ENCODE peak calls at places on chromosomes 3 and 15, in nine cellular contexts. N is stimulated activated CD4-positive, alpha-beta T cell treated with anti-CD3 and anti-CD28 coated beads, TNF-alpha, amount 100 ng/mL, for 24 hours; U is kidney; E is heart right ventricle; A is NCI-H1694; T is GM03348; R is CMK; X is NCI-H1105; O is activated CD8-positive, alpha-beta memory T cell treated with anti-CD3 and anti-CD28 coated beads for 1 hour. S is an unnamed sample.

GRCh38 chr3:183178833-183179549 is 16.5 kb upstream of the LAMP3 start:
- DNase-seq in A (no peak), R (no peak), U (no peak), N (peak), E (peak), X (no peak), O (peak), T (peak), S (peak)

GRCh38 chr15:52727825-52728224 is 48.6 kb upstream of the ATOSA start:
- DNase-seq in T (no peak), X (no peak), N (no peak), E (no peak), U (no peak), O (no peak), A (no peak), R (no peak), S (no peak)

GRCh38 chr15:45630958-45631691 is 3.7 kb upstream of the SQOR start:
- DNase-seq in U (no peak), N (no peak), A (no peak), E (no peak), T (peak), R (no peak), O (no peak), X (no peak), S (peak)

GRCh38 chr3:71153753-71154152 is 429.8 kb downstream of the FOXP1 start:
- DNase-seq in X (no peak), E (no peak), N (no peak), T (no peak), O (no peak), A (no peak), R (no peak), U (no peak), S (peak)

GRCh38 chr3:137116619-137117018 is 158.8 kb downstream of the IL20RB start:
- DNase-seq in A (no peak), X (no peak), O (no peak), U (no peak), T (no peak), N (no peak), R (no peak), E (no peak), S (no peak)

GRCh38 chr15:63160638-63161037 is 3.4 kb upstream of the RPS27L start:
- DNase-seq in O (no peak), E (no peak), A (no peak), N (no peak), X (no peak), R (no peak), T (no peak), U (no peak), S (no peak)

GRCh38 chr3:165519687-165520086 is 317.5 kb downstream of the BCHE start:
- DNase-seq in A (no peak), N (no peak), X (no peak), R (no peak), T (no peak), O (no peak), E (no peak), U (no peak), S (no peak)

GRCh38 chr15:41498657-41499056 is 5.0 kb downstream of the ITPKA start:
- DNase-seq in O (no peak), T (no peak), E (no peak), A (no peak), U (no peak), X (no peak), N (no peak), R (no peak), S (no peak)

GRCh38 chr3:149278911-149279310 is 54.5 kb downstream of the TM4SF18 start:
- DNase-seq in O (no peak), A (no peak), T (no peak), N (no peak), R (no peak), E (no peak), U (no peak), X (no peak), S (no peak)

GRCh38 chr3:107740992-107741896 is 218.5 kb downstream of the BBX start:
- DNase-seq in T (peak), U (no peak), A (peak), X (no peak), E (no peak), N (no peak), R (no peak), O (no peak), S (peak)

GRCh38 chr3:127803619-127804018 is 18.7 kb downstream of the MGLL start:
- DNase-seq in U (no peak), T (peak), X (no peak), O (no peak), R (no peak), E (no peak), N (no peak), A (no peak), S (peak)

GRCh38 chr3:73559730-73560129 is 65.0 kb downstream of the PDZRN3 start:
- DNase-seq in X (no peak), T (no peak), U (no peak), N (no peak), O (no peak), E (no peak), R (no peak), A (no peak), S (no peak)

GRCh38 chr3:25665646-25666136 is 984 bp upstream of the TOP2B start:
- DNase-seq in R (no peak), N (no peak), U (no peak), O (no peak), A (no peak), E (no peak), T (no peak), X (no peak), S (no peak)

GRCh38 chr15:80055933-80056332 is 3.5 kb upstream of the ZFAND6 start:
- DNase-seq in N (no peak), T (no peak), R (no peak), U (no peak), O (no peak), X (no peak), A (no peak), E (no peak), S (no peak)

GRCh38 chr3:5217824-5218595 is 30.5 kb downstream of the EDEM1 start:
- DNase-seq in T (peak), X (no peak), U (no peak), A (no peak), O (no peak), E (no peak), R (no peak), N (no peak), S (peak)

GRCh38 chr3:126033051-126033745 is 50.7 kb downstream of the SLC41A3 start:
- DNase-seq in A (no peak), O (no peak), U (no peak), E (no peak), R (no peak), T (no peak), N (no peak), X (no peak), S (no peak)

GRCh38 chr3:38651153-38651789 is 1.8 kb upstream of the SCN5A start:
- DNase-seq in U (peak), R (peak), E (peak), N (peak), A (peak), X (peak), T (peak), O (peak), S (peak)

GRCh38 chr3:120088622-120089021 is 5.6 kb downstream of the GSK3B start:
- DNase-seq in E (no peak), U (no peak), R (no peak), O (no peak), A (no peak), T (no peak), X (no peak), N (no peak), S (no peak)

GRCh38 chr3:113933746-113934145 is 14.1 kb upstream of the ZDHHC23 start:
- DNase-seq in X (no peak), T (no peak), U (no peak), N (no peak), E (no peak), A (no peak), R (no peak), O (no peak), S (no peak)

GRCh38 chr3:37862219-37862711 is 585 bp downstream of the CTDSPL start:
- DNase-seq in O (no peak), R (no peak), E (peak), A (no peak), N (peak), U (peak), X (no peak), T (peak), S (peak)

GRCh38 chr15:91572110-91572509 is 281.4 kb upstream of the SLCO3A1 start:
- DNase-seq in U (no peak), X (peak), R (no peak), N (no peak), A (no peak), T (no peak), E (no peak), O (no peak), S (no peak)

GRCh38 chr3:13150624-13151023 is 77.4 kb upstream of the IQSEC1 start:
- DNase-seq in R (no peak), T (no peak), O (no peak), A (no peak), E (no peak), N (no peak), U (peak), X (no peak), S (no peak)

GRCh38 chr3:72448375-72448823 is 399.8 kb downstream of the SHQ1 start:
- DNase-seq in A (no peak), E (no peak), N (no peak), X (no peak), T (no peak), R (no peak), O (no peak), U (no peak), S (no peak)

GRCh38 chr3:31670136-31670535 is 137.4 kb downstream of the STT3B start:
- DNase-seq in A (no peak), U (no peak), O (no peak), T (no peak), R (no peak), E (no peak), N (no peak), X (no peak), S (no peak)

GRCh38 chr15:82537351-82537908 is 2.8 kb downstream of the RPS17 start:
- DNase-seq in R (no peak), X (no peak), O (no peak), N (no peak), U (no peak), E (no peak), T (no peak), A (no peak), S (no peak)

GRCh38 chr15:67033012-67033411 is 32.4 kb upstream of the SMAD3 start:
- DNase-seq in X (no peak), T (no peak), A (no peak), R (no peak), O (no peak), N (no peak), U (no peak), E (no peak), S (no peak)

GRCh38 chr3:82329300-82329699 is 567.9 kb upstream of the GBE1 start:
- DNase-seq in R (no peak), O (no peak), X (no peak), E (no peak), A (no peak), T (peak), N (no peak), U (no peak), S (peak)

GRCh38 chr3:100170492-100170891 is 56.2 kb upstream of the FILIP1L start:
- DNase-seq in A (no peak), U (no peak), E (no peak), X (no peak), R (no peak), O (no peak), T (no peak), N (no peak), S (no peak)

GRCh38 chr15:36778516-36778915 is 199.1 kb downstream of the CDIN1 start:
- DNase-seq in E (no peak), X (no peak), R (no peak), U (no peak), O (no peak), N (no peak), A (no peak), T (peak), S (peak)

GRCh38 chr15:74384566-74385441 is 17.4 kb upstream of the CYP11A1 start:
- DNase-seq in T (peak), E (no peak), U (no peak), X (no peak), O (no peak), A (no peak), N (peak), R (no peak), S (no peak)

GRCh38 chr3:154364849-154365248 is 40.6 kb upstream of the DHX36 start:
- DNase-seq in U (no peak), O (no peak), N (no peak), A (no peak), X (no peak), R (no peak), T (no peak), E (no peak), S (no peak)

GRCh38 chr3:105327662-105328337 is 38.9 kb upstream of the ALCAM start:
- DNase-seq in N (no peak), A (no peak), E (no peak), R (no peak), X (no peak), U (no peak), O (no peak), T (no peak), S (peak)